ENCODE peak calls at places on chromosome 2, in eight cellular contexts. A, T, Z, M, Q, V, U and E are unnamed samples.

GRCh38 chr2:238264072-238264460 is 24.2 kb upstream of the HES6 start:
- DNase-seq in A (no peak), T (no peak), Z (no peak), M (no peak), Q (no peak), V (no peak), U (no peak), E (no peak)

GRCh38 chr2:63788070-63788469 is 53.6 kb upstream of the UGP2 start:
- DNase-seq in A (no peak), T (no peak), Z (no peak), M (peak), Q (peak), V (peak), U (peak), E (no peak)

GRCh38 chr2:219713110-219713509 is 85.7 kb downstream of the SLC4A3 start:
- DNase-seq in A (no peak), T (no peak), Z (no peak), M (peak), Q (no peak), V (peak), U (peak), E (no peak)

GRCh38 chr2:160405077-160405865 is 88.3 kb downstream of the RBMS1 start:
- DNase-seq in A (no peak), T (no peak), Z (peak), M (no peak), Q (no peak), V (no peak), U (no peak), E (no peak)

GRCh38 chr2:221097949-221098348 is 474.2 kb downstream of the EPHA4 start:
- DNase-seq in A (no peak), T (no peak), Z (no peak), M (no peak), Q (no peak), V (no peak), U (no peak), E (no peak)

GRCh38 chr2:8169443-8169842 is 512.4 kb upstream of the ID2 start:
- DNase-seq in A (no peak), T (no peak), Z (no peak), M (peak), Q (peak), V (peak), U (peak), E (no peak)

GRCh38 chr2:126825306-126825705 is 73.4 kb upstream of the TEX51 start:
- DNase-seq in A (no peak), T (no peak), Z (no peak), M (no peak), Q (no peak), V (no peak), U (no peak), E (no peak)

GRCh38 chr2:63763336-63764056 is 78.2 kb upstream of the UGP2 start:
- DNase-seq in A (no peak), T (no peak), Z (no peak), M (peak), Q (peak), V (no peak), U (no peak), E (no peak)

GRCh38 chr2:128268611-128269357 is 49.9 kb downstream of the HS6ST1 start:
- DNase-seq in A (no peak), T (no peak), Z (peak), M (no peak), Q (no peak), V (no peak), U (no peak), E (no peak)

GRCh38 chr2:6932833-6933232 is 15.6 kb downstream of the RNF144A start:
- DNase-seq in A (no peak), T (no peak), Z (no peak), M (no peak), Q (no peak), V (no peak), U (no peak), E (no peak)

GRCh38 chr2:74367789-74368188 is 12.3 kb downstream of the DCTN1 start:
- DNase-seq in A (no peak), T (no peak), Z (no peak), M (no peak), Q (no peak), V (no peak), U (no peak), E (no peak)

GRCh38 chr2:109016376-109016775 is 27.4 kb upstream of the EDAR start:
- DNase-seq in A (no peak), T (no peak), Z (no peak), M (no peak), Q (no peak), V (no peak), U (no peak), E (no peak)

GRCh38 chr2:162174778-162175177 is 22.7 kb upstream of the GCG start:
- DNase-seq in A (no peak), T (no peak), Z (no peak), M (no peak), Q (no peak), V (no peak), U (no peak), E (no peak)

GRCh38 chr2:222969491-222969890 is 82.5 kb upstream of the KCNE4 start:
- DNase-seq in A (no peak), T (no peak), Z (no peak), M (peak), Q (no peak), V (peak), U (peak), E (no peak)

GRCh38 chr2:18187214-18187613 is 308.7 kb downstream of the KCNS3 start:
- DNase-seq in A (no peak), T (no peak), Z (no peak), M (no peak), Q (no peak), V (no peak), U (no peak), E (no peak)

GRCh38 chr2:43474273-43474672 is 121.6 kb downstream of the THADA start:
- DNase-seq in A (no peak), T (no peak), Z (no peak), M (no peak), Q (no peak), V (no peak), U (no peak), E (no peak)

GRCh38 chr2:225006730-225007129 is 35.5 kb downstream of the DOCK10 start:
- DNase-seq in A (no peak), T (no peak), Z (no peak), M (no peak), Q (no peak), V (peak), U (no peak), E (no peak)

GRCh38 chr2:225008179-225008829 is 34.0 kb downstream of the DOCK10 start:
- DNase-seq in A (no peak), T (no peak), Z (no peak), M (no peak), Q (no peak), V (no peak), U (no peak), E (no peak)

GRCh38 chr2:225009768-225010167 is 32.5 kb downstream of the DOCK10 start:
- DNase-seq in A (no peak), T (no peak), Z (no peak), M (no peak), Q (no peak), V (no peak), U (no peak), E (no peak)

GRCh38 chr2:225010804-225011203 is 31.5 kb downstream of the DOCK10 start:
- DNase-seq in A (no peak), T (no peak), Z (no peak), M (peak), Q (peak), V (peak), U (peak), E (no peak)

GRCh38 chr2:225008935-225009334 is 33.3 kb downstream of the DOCK10 start:
- DNase-seq in A (no peak), T (no peak), Z (peak), M (no peak), Q (no peak), V (no peak), U (no peak), E (no peak)
- TF ChIP-seq CTCF in A (peak), T (peak), Z (peak), M (peak), Q (peak), V (peak), U (peak), E (no peak)

GRCh38 chr2:241686649-241687425 is at the start of gene DTYMK:
- DNase-seq in A (peak), T (peak), Z (peak), M (peak), Q (peak), V (peak), U (peak), E (peak)
- TF ChIP-seq CTCF in A (no peak), T (no peak), Z (no peak), M (no peak), Q (no peak), V (no peak), U (no peak), E (no peak)

GRCh38 chr2:36516136-36516870 is 81.7 kb downstream of the FEZ2 start:
- DNase-seq in A (no peak), T (no peak), Z (no peak), M (peak), Q (peak), V (no peak), U (peak), E (no peak)
- TF ChIP-seq CTCF in A (no peak), T (no peak), Z (no peak), M (no peak), Q (no peak), V (no peak), U (no peak), E (no peak)

DNA sequence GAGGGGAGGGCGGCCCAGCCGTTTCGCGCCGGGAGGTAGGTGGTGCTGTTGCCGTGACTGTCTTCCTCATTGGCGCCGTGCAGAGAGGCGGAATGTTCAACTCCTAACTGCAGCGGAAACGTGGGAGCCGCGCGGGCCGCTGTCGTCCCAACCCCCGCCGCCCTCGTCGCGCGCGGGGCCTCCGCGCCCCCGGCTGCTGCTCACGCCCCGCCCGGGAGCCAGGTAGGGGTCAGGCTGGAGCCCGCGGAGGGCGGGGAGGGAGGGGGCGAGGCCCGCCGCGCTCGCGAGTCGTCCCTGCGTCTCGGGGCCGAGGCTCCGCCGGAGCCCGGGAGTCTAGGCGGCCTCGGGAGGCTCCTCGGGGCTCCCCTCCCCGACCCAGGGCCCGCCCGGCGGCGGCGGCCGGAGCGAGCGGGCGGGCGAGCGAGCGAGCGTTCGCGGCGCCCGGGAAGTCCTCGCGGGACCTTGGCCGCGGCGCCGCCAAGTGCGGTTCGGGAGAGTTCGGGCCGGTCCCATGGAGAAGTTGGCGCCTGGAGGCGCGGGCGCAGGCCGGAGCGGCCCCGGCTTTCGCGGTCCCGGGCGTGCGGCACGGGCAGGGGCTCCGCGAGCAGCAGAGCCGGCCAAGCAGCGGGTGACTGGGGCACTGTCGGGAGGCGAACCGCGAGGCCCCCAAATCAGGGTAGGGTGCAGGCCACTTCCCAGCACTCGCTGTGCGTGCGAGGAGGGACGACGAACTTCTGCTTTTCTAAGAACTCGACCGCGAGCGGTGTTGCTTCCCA is at the start of gene MAP3K20:
- DNase-seq in A (peak), T (peak), Z (peak), M (peak), Q (no peak), V (peak), U (peak), E (peak)
- TF ChIP-seq CTCF in A (no peak), T (peak), Z (peak), M (peak), Q (peak), V (peak), U (peak), E (no peak)